ENCODE peak calls at places on chromosomes 11 and 22, in nine cellular contexts. One of them, this sample, is unnamed.
A peak's percentile ranks its signal among the peaks of the same experiment; 100 is the strongest.

GRCh38 chr11:1327064-1327460 is 17.6 kb upstream of the TOLLIP start:
- DNase-seq in spleen: no peak
- DNase-seq in mammary epithelial cell: no peak
- DNase-seq in GM23248: no peak
- DNase-seq in lung: no peak
- DNase-seq in OCI-LY7: no peak
- DNase-seq in uterus: no peak
- DNase-seq in adrenal gland: no peak
- DNase-seq in cardiac muscle cell: no peak
- DNase-seq in this sample: no peak

GRCh38 chr11:47186076-47186936 is at the start of gene PACSIN3:
- DNase-seq in spleen: peak; percentile 82
- DNase-seq in mammary epithelial cell: peak; percentile 26
- DNase-seq in GM23248: peak; percentile 60
- DNase-seq in lung: no peak
- DNase-seq in OCI-LY7: no peak
- DNase-seq in uterus: peak; percentile 66
- DNase-seq in adrenal gland: peak; percentile 58
- DNase-seq in cardiac muscle cell: peak; percentile 73
- DNase-seq in this sample: peak; percentile 59

GRCh38 chr11:76888989-76889388 is 28.3 kb downstream of the ACER3 start:
- DNase-seq in spleen: no peak
- DNase-seq in mammary epithelial cell: no peak
- DNase-seq in GM23248: no peak
- DNase-seq in lung: no peak
- DNase-seq in OCI-LY7: no peak
- DNase-seq in uterus: no peak
- DNase-seq in adrenal gland: no peak
- DNase-seq in cardiac muscle cell: peak; percentile 4
- DNase-seq in this sample: no peak

GRCh38 chr22:50622723-50623327 is 5.1 kb downstream of the ARSA start:
- DNase-seq in spleen: peak; percentile 82
- DNase-seq in mammary epithelial cell: peak; percentile 48
- DNase-seq in GM23248: no peak
- DNase-seq in lung: no peak
- DNase-seq in OCI-LY7: peak; percentile 44
- DNase-seq in uterus: no peak
- DNase-seq in adrenal gland: no peak
- DNase-seq in cardiac muscle cell: no peak
- DNase-seq in this sample: peak; percentile 93

GRCh38 chr22:46070722-46071450 is 79.4 kb upstream of the PPARA start:
- DNase-seq in spleen: peak; percentile 88
- DNase-seq in mammary epithelial cell: peak; percentile 73
- DNase-seq in GM23248: peak; percentile 83
- DNase-seq in lung: peak; percentile 58
- DNase-seq in OCI-LY7: peak; percentile 44
- DNase-seq in uterus: peak; percentile 60
- DNase-seq in adrenal gland: peak; percentile 53
- DNase-seq in cardiac muscle cell: peak; percentile 75
- DNase-seq in this sample: peak; percentile 65

GRCh38 chr11:26109658-26110393 is 222.1 kb upstream of the ANO3 start:
- DNase-seq in spleen: no peak
- DNase-seq in mammary epithelial cell: no peak
- DNase-seq in GM23248: no peak
- DNase-seq in lung: no peak
- DNase-seq in OCI-LY7: no peak
- DNase-seq in uterus: no peak
- DNase-seq in adrenal gland: no peak
- DNase-seq in cardiac muscle cell: no peak
- DNase-seq in this sample: no peak

GRCh38 chr22:20174785-20175596 is 24.1 kb upstream of the CCDC188 start:
- DNase-seq in spleen: no peak
- DNase-seq in mammary epithelial cell: no peak
- DNase-seq in GM23248: peak; percentile 25
- DNase-seq in lung: no peak
- DNase-seq in OCI-LY7: no peak
- DNase-seq in uterus: no peak
- DNase-seq in adrenal gland: no peak
- DNase-seq in cardiac muscle cell: peak; percentile 38
- DNase-seq in this sample: no peak

GRCh38 chr11:46456676-46457432 is 65.3 kb upstream of the CHRM4 start:
- DNase-seq in spleen: no peak
- DNase-seq in mammary epithelial cell: no peak
- DNase-seq in GM23248: no peak
- DNase-seq in lung: no peak
- DNase-seq in OCI-LY7: no peak
- DNase-seq in uterus: no peak
- DNase-seq in adrenal gland: no peak
- DNase-seq in cardiac muscle cell: no peak
- DNase-seq in this sample: no peak

GRCh38 chr11:34548278-34548677 is 34.7 kb upstream of the ELF5 start:
- DNase-seq in spleen: no peak
- DNase-seq in mammary epithelial cell: no peak
- DNase-seq in GM23248: no peak
- DNase-seq in lung: peak; percentile 33
- DNase-seq in OCI-LY7: no peak
- DNase-seq in uterus: no peak
- DNase-seq in adrenal gland: no peak
- DNase-seq in cardiac muscle cell: no peak
- DNase-seq in this sample: no peak

GRCh38 chr11:94196363-94196762 is 67.7 kb downstream of the PANX1 start:
- DNase-seq in spleen: no peak
- DNase-seq in mammary epithelial cell: peak; percentile 12
- DNase-seq in GM23248: peak; percentile 68
- DNase-seq in lung: no peak
- DNase-seq in OCI-LY7: no peak
- DNase-seq in uterus: no peak
- DNase-seq in adrenal gland: no peak
- DNase-seq in cardiac muscle cell: no peak
- DNase-seq in this sample: no peak

GRCh38 chr22:43000441-43001175 is 14.3 kb downstream of the PACSIN2 start:
- DNase-seq in spleen: no peak
- DNase-seq in mammary epithelial cell: no peak
- DNase-seq in GM23248: peak; percentile 71
- DNase-seq in lung: no peak
- DNase-seq in OCI-LY7: no peak
- DNase-seq in uterus: no peak
- DNase-seq in adrenal gland: peak; percentile 25
- DNase-seq in cardiac muscle cell: no peak
- DNase-seq in this sample: peak; percentile 12

GRCh38 chr22:43002198-43002577 is 12.8 kb downstream of the PACSIN2 start:
- DNase-seq in spleen: no peak
- DNase-seq in mammary epithelial cell: peak; percentile 81
- DNase-seq in GM23248: peak; percentile 88
- DNase-seq in lung: no peak
- DNase-seq in OCI-LY7: no peak
- DNase-seq in uterus: no peak
- DNase-seq in adrenal gland: no peak
- DNase-seq in cardiac muscle cell: no peak
- DNase-seq in this sample: no peak

GRCh38 chr22:43004362-43005035 is 10.4 kb downstream of the PACSIN2 start:
- DNase-seq in spleen: peak; percentile 58
- DNase-seq in mammary epithelial cell: no peak
- DNase-seq in GM23248: peak; percentile 79
- DNase-seq in lung: no peak
- DNase-seq in OCI-LY7: no peak
- DNase-seq in uterus: no peak
- DNase-seq in adrenal gland: no peak
- DNase-seq in cardiac muscle cell: no peak
- DNase-seq in this sample: peak; percentile 63

GRCh38 chr22:43005106-43005505 is 9.8 kb downstream of the PACSIN2 start:
- DNase-seq in spleen: no peak
- DNase-seq in mammary epithelial cell: no peak
- DNase-seq in GM23248: peak; percentile 52
- DNase-seq in lung: no peak
- DNase-seq in OCI-LY7: no peak
- DNase-seq in uterus: no peak
- DNase-seq in adrenal gland: no peak
- DNase-seq in cardiac muscle cell: no peak
- DNase-seq in this sample: no peak

GRCh38 chr22:43001271-43002197 is 13.4 kb downstream of the PACSIN2 start:
- DNase-seq in spleen: no peak
- DNase-seq in mammary epithelial cell: no peak
- DNase-seq in GM23248: peak; percentile 68
- DNase-seq in lung: no peak
- DNase-seq in OCI-LY7: peak; percentile 15
- DNase-seq in uterus: no peak
- DNase-seq in adrenal gland: peak; percentile 51
- DNase-seq in cardiac muscle cell: no peak
- DNase-seq in this sample: no peak
- H3K4me1 ChIP-seq in spleen: peaks cover 85% of the 10 kb centered on the region
- H3K4me1 ChIP-seq in mammary epithelial cell: peaks cover 67% of the 10 kb centered on the region
- H3K4me1 ChIP-seq in GM23248: peaks cover 83% of the 10 kb centered on the region
- H3K4me1 ChIP-seq in lung: peaks cover 34% of the 10 kb centered on the region
- H3K4me1 ChIP-seq in OCI-LY7: peaks cover 15% of the 10 kb centered on the region
- H3K4me1 ChIP-seq in uterus: peaks cover 9% of the 10 kb centered on the region
- H3K4me1 ChIP-seq in adrenal gland: peaks cover 81% of the 10 kb centered on the region
- H3K4me1 ChIP-seq in cardiac muscle cell: peaks cover 32% of the 10 kb centered on the region
- H3K4me1 ChIP-seq in this sample: peaks cover 63% of the 10 kb centered on the region

DNA sequence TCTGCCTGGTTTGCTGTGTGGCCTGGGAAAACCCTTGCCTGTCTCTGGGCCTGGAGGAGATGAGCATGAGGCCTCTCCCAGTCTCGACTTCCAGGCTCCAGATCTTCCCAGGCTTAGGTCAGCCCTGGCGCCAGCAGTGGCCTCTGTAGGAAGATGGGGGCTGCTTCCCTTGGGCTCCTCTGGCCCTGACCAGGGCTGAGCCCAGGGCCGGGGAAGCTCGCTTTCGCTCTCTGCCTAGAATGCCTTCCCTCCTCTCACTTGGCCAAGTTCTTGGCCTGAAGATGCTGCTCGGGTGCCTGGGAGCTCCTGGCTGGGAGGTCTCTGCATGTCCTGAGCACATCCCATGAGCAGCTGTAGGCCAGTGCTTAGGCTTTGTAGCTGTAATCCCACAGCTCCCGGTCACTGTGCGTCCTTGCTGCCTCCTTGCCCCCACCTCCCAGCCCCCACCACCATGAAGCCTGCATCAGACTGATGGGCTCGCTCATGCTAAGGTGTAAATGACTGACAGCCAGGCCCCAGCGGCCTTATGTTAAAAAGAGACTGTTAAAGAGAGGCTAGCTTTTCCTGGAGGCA is 25.5 kb downstream of the SHISAL1 start:
- DNase-seq in spleen: no peak
- DNase-seq in mammary epithelial cell: no peak
- DNase-seq in GM23248: peak; percentile 60
- DNase-seq in lung: no peak
- DNase-seq in OCI-LY7: no peak
- DNase-seq in uterus: no peak
- DNase-seq in adrenal gland: no peak
- DNase-seq in cardiac muscle cell: no peak
- DNase-seq in this sample: no peak
- H3K4me1 ChIP-seq in spleen: peaks cover 11% of the 10 kb centered on the region
- H3K4me1 ChIP-seq in mammary epithelial cell: peaks cover 5% of the 10 kb centered on the region
- H3K4me1 ChIP-seq in GM23248: peaks cover 34% of the 10 kb centered on the region
- H3K4me1 ChIP-seq in lung: no peaks in the 10 kb centered on the region
- H3K4me1 ChIP-seq in OCI-LY7: no peaks in the 10 kb centered on the region
- H3K4me1 ChIP-seq in uterus: peaks cover 19% of the 10 kb centered on the region
- H3K4me1 ChIP-seq in adrenal gland: no peaks in the 10 kb centered on the region
- H3K4me1 ChIP-seq in cardiac muscle cell: no peaks in the 10 kb centered on the region
- H3K4me1 ChIP-seq in this sample: no peaks in the 10 kb centered on the region

DNA sequence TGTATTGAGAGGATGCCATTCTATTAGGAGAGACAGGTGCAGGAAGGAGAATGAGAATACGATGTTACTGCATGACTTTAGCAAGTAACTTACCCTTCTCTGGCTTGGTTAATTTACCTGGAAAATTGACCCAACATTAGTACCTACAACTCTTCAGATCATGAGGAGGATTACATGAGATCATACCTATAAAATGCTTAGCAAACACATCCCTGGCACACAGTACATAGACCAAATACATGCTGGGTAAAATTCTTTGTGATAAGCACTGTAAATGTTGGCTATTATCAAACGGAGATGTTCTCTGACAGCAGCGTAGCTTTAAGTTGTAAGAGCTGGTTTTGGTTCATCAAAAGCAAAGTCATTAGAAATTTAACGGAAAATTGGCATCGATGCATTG is 28.8 kb downstream of the LARGE1 start:
- DNase-seq in spleen: no peak
- DNase-seq in mammary epithelial cell: no peak
- DNase-seq in GM23248: no peak
- DNase-seq in lung: no peak
- DNase-seq in OCI-LY7: no peak
- DNase-seq in uterus: no peak
- DNase-seq in adrenal gland: no peak
- DNase-seq in cardiac muscle cell: no peak
- DNase-seq in this sample: no peak
- H3K4me1 ChIP-seq in spleen: peaks cover 10% of the 10 kb centered on the region
- H3K4me1 ChIP-seq in mammary epithelial cell: no peaks in the 10 kb centered on the region
- H3K4me1 ChIP-seq in GM23248: no peaks in the 10 kb centered on the region
- H3K4me1 ChIP-seq in lung: peaks cover 36% of the 10 kb centered on the region
- H3K4me1 ChIP-seq in OCI-LY7: peaks cover 43% of the 10 kb centered on the region
- H3K4me1 ChIP-seq in uterus: no peaks in the 10 kb centered on the region
- H3K4me1 ChIP-seq in adrenal gland: no peaks in the 10 kb centered on the region
- H3K4me1 ChIP-seq in cardiac muscle cell: no peaks in the 10 kb centered on the region
- H3K4me1 ChIP-seq in this sample: peaks cover 5% of the 10 kb centered on the region

GRCh38 chr22:24434472-24435322 is 7.3 kb downstream of the ADORA2A start:
- DNase-seq in spleen: peak; percentile 92
- DNase-seq in mammary epithelial cell: no peak
- DNase-seq in GM23248: peak; percentile 43
- DNase-seq in lung: no peak
- DNase-seq in OCI-LY7: peak; percentile 97
- DNase-seq in uterus: no peak
- DNase-seq in adrenal gland: peak; percentile 48
- DNase-seq in cardiac muscle cell: no peak
- DNase-seq in this sample: peak; percentile 65

GRCh38 chr22:24436553-24436952 is 9.2 kb downstream of the ADORA2A start:
- DNase-seq in spleen: peak; percentile 73
- DNase-seq in mammary epithelial cell: no peak
- DNase-seq in GM23248: no peak
- DNase-seq in lung: no peak
- DNase-seq in OCI-LY7: peak; percentile 25
- DNase-seq in uterus: no peak
- DNase-seq in adrenal gland: no peak
- DNase-seq in cardiac muscle cell: no peak
- DNase-seq in this sample: no peak

GRCh38 chr22:24437091-24437490 is 9.7 kb downstream of the ADORA2A start:
- DNase-seq in spleen: no peak
- DNase-seq in mammary epithelial cell: no peak
- DNase-seq in GM23248: no peak
- DNase-seq in lung: no peak
- DNase-seq in OCI-LY7: peak; percentile 36
- DNase-seq in uterus: no peak
- DNase-seq in adrenal gland: no peak
- DNase-seq in cardiac muscle cell: no peak
- DNase-seq in this sample: no peak

GRCh38 chr22:24435323-24435645 is 7.9 kb downstream of the ADORA2A start:
- DNase-seq in spleen: no peak
- DNase-seq in mammary epithelial cell: no peak
- DNase-seq in GM23248: no peak
- DNase-seq in lung: no peak
- DNase-seq in OCI-LY7: peak; percentile 33
- DNase-seq in uterus: no peak
- DNase-seq in adrenal gland: no peak
- DNase-seq in cardiac muscle cell: no peak
- DNase-seq in this sample: no peak

DNA sequence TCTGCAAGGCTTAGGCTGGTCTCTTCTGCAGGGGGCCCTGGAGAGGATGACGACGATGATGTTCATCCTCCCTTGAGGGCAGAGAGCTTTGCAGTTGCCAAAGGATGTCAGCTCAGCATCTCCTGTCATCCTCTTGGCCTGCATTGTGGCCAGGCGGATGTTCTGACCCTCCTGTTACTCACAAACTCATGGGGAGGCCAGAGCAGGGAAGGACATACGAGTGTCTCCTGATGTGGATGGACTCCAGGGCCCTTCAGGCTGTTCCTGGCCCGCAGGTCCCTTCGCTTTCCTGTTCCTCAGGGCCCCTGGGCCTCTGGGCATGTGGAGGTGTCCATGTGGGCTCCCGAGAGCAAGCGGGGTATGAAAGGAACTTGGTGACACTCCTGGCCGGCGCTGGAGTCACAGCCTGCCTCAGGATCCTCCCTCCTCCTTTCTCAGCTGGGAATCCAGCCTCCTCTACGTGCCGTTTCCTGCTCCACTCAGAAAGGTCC is 8.5 kb downstream of the ADORA2A start:
- DNase-seq in spleen: peak; percentile 75
- DNase-seq in mammary epithelial cell: no peak
- DNase-seq in GM23248: peak; percentile 90
- DNase-seq in lung: no peak
- DNase-seq in OCI-LY7: peak; percentile 24
- DNase-seq in uterus: no peak
- DNase-seq in adrenal gland: peak; percentile 53
- DNase-seq in cardiac muscle cell: no peak
- DNase-seq in this sample: no peak
- H3K4me1 ChIP-seq in spleen: peaks cover 91% of the 10 kb centered on the region
- H3K4me1 ChIP-seq in mammary epithelial cell: peaks cover 9% of the 10 kb centered on the region
- H3K4me1 ChIP-seq in GM23248: peaks cover 42% of the 10 kb centered on the region
- H3K4me1 ChIP-seq in lung: no peaks in the 10 kb centered on the region
- H3K4me1 ChIP-seq in OCI-LY7: peaks cover 78% of the 10 kb centered on the region
- H3K4me1 ChIP-seq in uterus: no peaks in the 10 kb centered on the region
- H3K4me1 ChIP-seq in adrenal gland: peaks cover 14% of the 10 kb centered on the region
- H3K4me1 ChIP-seq in cardiac muscle cell: no peaks in the 10 kb centered on the region
- H3K4me1 ChIP-seq in this sample: peaks cover 36% of the 10 kb centered on the region

This sample was measured in mucosa of descending colon.